ENCODE peak calls at places on chromosomes 5 and 9, in nine cellular contexts. S, O, Z, F, J, K, W, M and E are unnamed samples. For H3K4me1, the result is how much of the 10 kb centered on the place peaks cover.

GRCh38 chr9:21060919-21061561 is 16.7 kb downstream of the IFNB1 start:
- DNase-seq in S (no peak), O (no peak), Z (no peak), F (no peak), J (no peak), K (no peak), W (no peak), M (no peak), E (no peak)

GRCh38 chr5:107661650-107662044 is 9.1 kb downstream of the EFNA5 start:
- DNase-seq in S (no peak), O (no peak), Z (no peak), F (no peak), J (no peak), K (no peak), W (no peak), M (no peak), E (no peak)

GRCh38 chr5:42759456-42759855 is 2.8 kb downstream of the CCDC152 start:
- DNase-seq in S (no peak), O (no peak), Z (no peak), F (no peak), J (no peak), K (no peak), W (no peak), M (no peak), E (no peak)

GRCh38 chr9:90054810-90055209 is 450.0 kb downstream of the GADD45G start:
- DNase-seq in S (no peak), O (no peak), Z (no peak), F (no peak), J (no peak), K (no peak), W (no peak), M (no peak), E (no peak)

GRCh38 chr5:8730194-8730593 is 815.7 kb downstream of the SEMA5A start:
- DNase-seq in S (no peak), O (no peak), Z (no peak), F (no peak), J (no peak), K (no peak), W (no peak), M (no peak), E (no peak)

GRCh38 chr5:53191766-53192165 is 82.2 kb upstream of the MOCS2 start:
- DNase-seq in S (no peak), O (no peak), Z (no peak), F (no peak), J (no peak), K (no peak), W (no peak), M (no peak), E (no peak)

GRCh38 chr5:95824747-95825146 is 2.2 kb upstream of the GLRX start:
- DNase-seq in S (no peak), O (no peak), Z (no peak), F (no peak), J (no peak), K (no peak), W (no peak), M (no peak), E (no peak)

GRCh38 chr9:129427113-129427512 is 193.8 kb downstream of the C9orf50 start:
- DNase-seq in S (no peak), O (peak), Z (no peak), F (no peak), J (no peak), K (no peak), W (no peak), M (no peak), E (no peak)

GRCh38 chr9:131469951-131470350 is 32.8 kb upstream of the POMT1 start:
- DNase-seq in S (no peak), O (no peak), Z (no peak), F (no peak), J (no peak), K (no peak), W (peak), M (no peak), E (no peak)

GRCh38 chr9:34579097-34579818 is 10.3 kb downstream of the CNTFR start:
- DNase-seq in S (no peak), O (no peak), Z (peak), F (no peak), J (no peak), K (no peak), W (no peak), M (no peak), E (no peak)

GRCh38 chr5:32572778-32573480 is 12.4 kb upstream of the SUB1 start:
- DNase-seq in S (no peak), O (no peak), Z (no peak), F (no peak), J (no peak), K (no peak), W (no peak), M (no peak), E (no peak)

GRCh38 chr9:83706703-83707517 is 848 bp downstream of the UBQLN1 start:
- DNase-seq in S (peak), O (peak), Z (peak), F (peak), J (peak), K (peak), W (peak), M (peak), E (peak)

GRCh38 chr5:40879163-40879942 is 29.9 kb upstream of the C7 start:
- DNase-seq in S (peak), O (peak), Z (no peak), F (no peak), J (peak), K (no peak), W (no peak), M (no peak), E (no peak)

GRCh38 chr5:115475768-115476167 is 68.8 kb downstream of the FEM1C start:
- DNase-seq in S (no peak), O (no peak), Z (no peak), F (no peak), J (no peak), K (no peak), W (no peak), M (no peak), E (no peak)

GRCh38 chr5:94968507-94969095 is 316.3 kb downstream of the MCTP1 start:
- DNase-seq in S (peak), O (peak), Z (no peak), F (peak), J (peak), K (no peak), W (peak), M (peak), E (no peak)

GRCh38 chr5:102869230-102869629 is 114.1 kb downstream of the PAM start:
- DNase-seq in S (no peak), O (no peak), Z (no peak), F (no peak), J (no peak), K (no peak), W (no peak), M (no peak), E (no peak)

GRCh38 chr5:176675676-176676360 is 28.5 kb downstream of the TSPAN17 start:
- DNase-seq in S (peak), O (peak), Z (peak), F (no peak), J (peak), K (no peak), W (no peak), M (peak), E (no peak)

GRCh38 chr5:164359931-164360290 is 854.5 kb downstream of the MAT2B start:
- DNase-seq in S (no peak), O (no peak), Z (no peak), F (no peak), J (no peak), K (no peak), W (no peak), M (no peak), E (no peak)

GRCh38 chr5:59450245-59450644 is 443.3 kb downstream of the PDE4D start:
- DNase-seq in S (peak), O (no peak), Z (no peak), F (no peak), J (peak), K (no peak), W (no peak), M (no peak), E (no peak)

GRCh38 chr5:143569213-143569663 is 165.8 kb upstream of the NR3C1 start:
- DNase-seq in S (peak), O (no peak), Z (no peak), F (no peak), J (no peak), K (no peak), W (no peak), M (no peak), E (no peak)

GRCh38 chr5:108220834-108221233 is 161.1 kb downstream of the FBXL17 start:
- DNase-seq in S (no peak), O (no peak), Z (no peak), F (no peak), J (no peak), K (no peak), W (no peak), M (no peak), E (no peak)

GRCh38 chr5:24804221-24804681 is 159.5 kb upstream of the CDH10 start:
- DNase-seq in S (peak), O (no peak), Z (no peak), F (no peak), J (no peak), K (no peak), W (no peak), M (no peak), E (no peak)

GRCh38 chr9:14173730-14174129 is 140.2 kb downstream of the NFIB start:
- DNase-seq in S (no peak), O (no peak), Z (peak), F (no peak), J (no peak), K (no peak), W (no peak), M (peak), E (no peak)

GRCh38 chr5:176389114-176389768 is 690 bp downstream of the HIGD2A start:
- DNase-seq in S (no peak), O (no peak), Z (no peak), F (no peak), J (no peak), K (no peak), W (no peak), M (no peak), E (no peak)

GRCh38 chr5:38780950-38781349 is 64.9 kb upstream of the OSMR start:
- DNase-seq in S (no peak), O (no peak), Z (peak), F (peak), J (peak), K (peak), W (peak), M (no peak), E (peak)

GRCh38 chr5:107265268-107265667 is 405.5 kb downstream of the EFNA5 start:
- DNase-seq in S (no peak), O (no peak), Z (no peak), F (no peak), J (no peak), K (no peak), W (no peak), M (no peak), E (no peak)

GRCh38 chr5:157280927-157281326 is 15.0 kb downstream of the CYFIP2 start:
- DNase-seq in S (no peak), O (no peak), Z (no peak), F (no peak), J (no peak), K (no peak), W (no peak), M (no peak), E (no peak)

GRCh38 chr9:33447404-33448158 is at the start of gene AQP3:
- DNase-seq in S (peak), O (peak), Z (peak), F (peak), J (peak), K (peak), W (peak), M (peak), E (peak)

GRCh38 chr5:113451797-113452196 is 17.0 kb upstream of the TSSK1B start:
- DNase-seq in S (no peak), O (no peak), Z (peak), F (no peak), J (no peak), K (no peak), W (no peak), M (no peak), E (no peak)

GRCh38 chr5:138192826-138193225 is 13.9 kb downstream of the KIF20A start:
- DNase-seq in S (no peak), O (no peak), Z (no peak), F (no peak), J (no peak), K (no peak), W (no peak), M (no peak), E (no peak)

GRCh38 chr9:76302947-76303550 is 91.2 kb downstream of the RFK start:
- DNase-seq in S (peak), O (no peak), Z (no peak), F (peak), J (peak), K (no peak), W (no peak), M (peak), E (peak)

GRCh38 chr5:5719292-5719691 is 296.8 kb downstream of the ICE1 start:
- DNase-seq in S (no peak), O (no peak), Z (no peak), F (no peak), J (no peak), K (peak), W (no peak), M (no peak), E (no peak)

GRCh38 chr9:34377402-34377741 is 674 bp upstream of the MYORG start:
- DNase-seq in S (no peak), O (no peak), Z (peak), F (no peak), J (no peak), K (peak), W (peak), M (no peak), E (peak)

DNA sequence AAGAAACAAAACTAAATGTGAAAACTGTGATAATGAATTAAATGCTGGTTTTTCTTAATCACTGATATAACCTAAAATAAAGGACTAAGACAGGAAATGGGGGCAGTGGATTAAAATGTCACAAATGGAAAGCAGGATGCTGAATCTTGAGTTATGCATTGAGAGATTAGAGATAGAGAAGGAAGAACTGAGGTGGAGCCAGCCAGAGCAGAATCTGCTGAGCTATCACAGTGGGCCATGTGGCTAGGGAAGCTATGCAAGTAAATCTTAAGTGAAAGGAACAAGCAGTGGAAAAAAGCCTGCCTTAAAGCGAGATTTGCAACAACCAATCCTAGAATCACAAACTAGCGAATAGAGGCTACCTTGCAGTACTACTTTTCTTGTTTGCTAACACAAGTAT is 188.5 kb upstream of the RASA1 start:
- DNase-seq in S (no peak), O (no peak), Z (peak), F (no peak), J (no peak), K (no peak), W (no peak), M (no peak), E (no peak)
- H3K4me1 ChIP-seq in S (under half), O (under half), Z (under half), F (under half), J (under half), K (under half), W (under half), M (under half), E (under half)

GRCh38 chr9:95032580-95033298 is 284.8 kb downstream of the FANCC start:
- DNase-seq in S (no peak), O (no peak), Z (no peak), F (no peak), J (no peak), K (no peak), W (no peak), M (no peak), E (no peak)
- H3K4me1 ChIP-seq in S (under half), O (under half), Z (under half), F (half or more), J (half or more), K (half or more), W (under half), M (under half), E (under half)

GRCh38 chr5:36945687-36946086 is 69.1 kb downstream of the NIPBL start:
- DNase-seq in S (no peak), O (no peak), Z (no peak), F (no peak), J (no peak), K (no peak), W (no peak), M (no peak), E (no peak)

GRCh38 chr5:36946101-36946500 is 69.5 kb downstream of the NIPBL start:
- DNase-seq in S (no peak), O (no peak), Z (peak), F (no peak), J (no peak), K (no peak), W (no peak), M (no peak), E (no peak)

GRCh38 chr5:36944024-36944423 is 67.5 kb downstream of the NIPBL start:
- DNase-seq in S (no peak), O (no peak), Z (no peak), F (no peak), J (no peak), K (no peak), W (no peak), M (no peak), E (no peak)

GRCh38 chr5:36943584-36943983 is 67.0 kb downstream of the NIPBL start:
- DNase-seq in S (no peak), O (no peak), Z (no peak), F (no peak), J (no peak), K (no peak), W (no peak), M (no peak), E (no peak)

GRCh38 chr5:36944607-36945225 is 68.1 kb downstream of the NIPBL start:
- DNase-seq in S (peak), O (no peak), Z (no peak), F (no peak), J (peak), K (no peak), W (no peak), M (no peak), E (no peak)
- H3K4me1 ChIP-seq in S (under half), O (under half), Z (under half), F (under half), J (under half), K (under half), W (under half), M (under half), E (under half)

GRCh38 chr9:110101531-110102161 is 106.3 kb downstream of the C9orf152 start:
- DNase-seq in S (no peak), O (no peak), Z (no peak), F (peak), J (no peak), K (no peak), W (no peak), M (no peak), E (no peak)

GRCh38 chr9:110104201-110104845 is 103.6 kb downstream of the C9orf152 start:
- DNase-seq in S (peak), O (no peak), Z (no peak), F (no peak), J (no peak), K (no peak), W (no peak), M (no peak), E (no peak)

GRCh38 chr9:110106698-110107097 is 101.3 kb downstream of the C9orf152 start:
- DNase-seq in S (peak), O (no peak), Z (no peak), F (no peak), J (no peak), K (no peak), W (no peak), M (no peak), E (no peak)

GRCh38 chr9:110105107-110105506 is 102.9 kb downstream of the C9orf152 start:
- DNase-seq in S (no peak), O (no peak), Z (no peak), F (no peak), J (no peak), K (no peak), W (no peak), M (no peak), E (no peak)

GRCh38 chr9:110103257-110103656 is 104.7 kb downstream of the C9orf152 start:
- DNase-seq in S (peak), O (no peak), Z (no peak), F (no peak), J (no peak), K (no peak), W (no peak), M (no peak), E (no peak)
- H3K4me1 ChIP-seq in S (under half), O (under half), Z (under half), F (under half), J (under half), K (under half), W (under half), M (under half), E (under half)

DNA sequence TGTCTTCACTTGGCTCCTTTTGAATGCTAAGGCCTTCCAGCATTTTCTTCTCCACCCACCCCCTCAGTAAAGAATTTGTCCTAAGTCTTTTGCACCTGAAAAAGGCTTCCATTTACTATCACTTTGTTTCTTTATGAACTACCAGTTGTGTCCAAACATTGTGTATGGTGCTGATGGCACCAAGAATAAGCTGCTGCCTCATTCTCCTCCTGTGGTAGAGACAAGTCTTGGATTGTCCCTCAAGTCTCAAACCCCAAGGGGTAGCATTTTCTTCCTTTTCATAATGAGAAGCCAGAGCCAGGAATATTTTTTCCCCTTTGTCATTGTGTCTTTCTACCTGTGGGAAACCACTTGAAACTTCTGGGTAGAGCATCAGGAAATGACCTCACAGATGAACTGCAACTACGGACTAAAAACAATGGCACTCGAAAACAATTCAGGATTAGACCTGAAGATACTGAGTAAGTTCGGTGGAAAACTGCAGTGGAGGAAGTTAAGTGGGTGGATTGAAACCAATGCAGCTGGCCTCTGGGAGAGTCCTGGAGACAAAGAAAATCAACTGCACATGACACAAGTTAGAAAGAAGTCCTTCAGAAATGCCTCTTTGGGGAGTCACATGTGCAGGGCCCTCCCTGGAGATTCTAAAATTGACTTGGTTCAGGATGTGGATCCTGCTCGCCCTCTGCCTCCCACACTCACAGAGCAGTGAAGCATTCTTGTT is 80.5 kb downstream of the SH3RF2 start:
- DNase-seq in S (no peak), O (no peak), Z (no peak), F (no peak), J (no peak), K (no peak), W (no peak), M (no peak), E (no peak)
- H3K4me1 ChIP-seq in S (under half), O (under half), Z (under half), F (under half), J (under half), K (under half), W (under half), M (under half), E (under half)

DNA sequence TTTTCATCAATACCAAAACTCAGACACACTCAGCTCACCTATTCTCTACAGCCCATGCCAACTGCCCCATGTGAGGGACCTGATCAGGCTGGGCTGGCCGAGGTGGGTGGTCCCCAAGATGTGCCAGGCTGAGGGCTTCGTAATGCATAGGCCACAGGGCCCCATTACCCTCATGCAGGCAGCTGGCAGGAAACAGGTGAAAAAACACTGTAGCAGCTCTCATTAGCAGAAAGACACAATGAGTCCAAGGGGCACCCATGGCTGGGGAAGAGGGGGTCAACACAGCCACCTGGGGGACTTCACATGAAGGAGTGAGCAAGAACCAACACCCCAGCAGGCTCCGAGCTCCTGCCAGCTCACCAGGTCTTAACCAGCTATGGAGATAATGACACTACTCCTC is 8.2 kb downstream of the IPPK start:
- DNase-seq in S (no peak), O (no peak), Z (no peak), F (peak), J (no peak), K (no peak), W (no peak), M (no peak), E (no peak)
- H3K4me1 ChIP-seq in S (under half), O (under half), Z (under half), F (under half), J (under half), K (under half), W (under half), M (under half), E (under half)